ENCODE peak calls at places on chromosomes 1 and 21, in ten cellular contexts. One of them, this sample, is unnamed.

GRCh38 chr1:203615182-203615581 is 11.4 kb upstream of the ATP2B4 start:
- DNase-seq in effector memory CD4-positive, alpha-beta T cell: no peak
- DNase-seq in GM23248: no peak
- DNase-seq in fibroblast of mammary gland: no peak
- DNase-seq in activated naive CD4-positive, alpha-beta T cell treated with anti-CD3 and anti-CD28 coated beads, Interleukin-2, amount 50 U/mL, for 72 hours: no peak
- DNase-seq in SW 1271: no peak
- DNase-seq in upper lobe of right lung: no peak
- DNase-seq in T-helper 2 cell: no peak
- DNase-seq in stomach: no peak
- DNase-seq in HFFc6: no peak
- DNase-seq in this sample: no peak

GRCh38 chr1:159443063-159443750 is 3.7 kb downstream of the OR10J1 start:
- DNase-seq in SW 1271: no peak
- DNase-seq in stomach: no peak
- DNase-seq in activated naive CD4-positive, alpha-beta T cell treated with anti-CD3 and anti-CD28 coated beads, Interleukin-2, amount 50 U/mL, for 72 hours: no peak
- DNase-seq in HFFc6: no peak
- DNase-seq in effector memory CD4-positive, alpha-beta T cell: no peak
- DNase-seq in T-helper 2 cell: no peak
- DNase-seq in GM23248: no peak
- DNase-seq in fibroblast of mammary gland: no peak
- DNase-seq in upper lobe of right lung: no peak
- DNase-seq in this sample: no peak

GRCh38 chr21:44710756-44711326 is 531 bp downstream of the TSPEAR start:
- DNase-seq in upper lobe of right lung: peak; percentile 65
- DNase-seq in activated naive CD4-positive, alpha-beta T cell treated with anti-CD3 and anti-CD28 coated beads, Interleukin-2, amount 50 U/mL, for 72 hours: no peak
- DNase-seq in fibroblast of mammary gland: no peak
- DNase-seq in SW 1271: no peak
- DNase-seq in T-helper 2 cell: no peak
- DNase-seq in GM23248: no peak
- DNase-seq in HFFc6: no peak
- DNase-seq in effector memory CD4-positive, alpha-beta T cell: no peak
- DNase-seq in stomach: no peak
- DNase-seq in this sample: no peak

GRCh38 chr1:59504281-59504680 is 207.4 kb downstream of the FGGY start:
- DNase-seq in SW 1271: no peak
- DNase-seq in HFFc6: no peak
- DNase-seq in upper lobe of right lung: no peak
- DNase-seq in GM23248: no peak
- DNase-seq in stomach: no peak
- DNase-seq in fibroblast of mammary gland: no peak
- DNase-seq in effector memory CD4-positive, alpha-beta T cell: no peak
- DNase-seq in T-helper 2 cell: no peak
- DNase-seq in activated naive CD4-positive, alpha-beta T cell treated with anti-CD3 and anti-CD28 coated beads, Interleukin-2, amount 50 U/mL, for 72 hours: no peak
- DNase-seq in this sample: no peak

GRCh38 chr21:41506526-41507520 is 1.1 kb downstream of the TMPRSS2 start:
- DNase-seq in fibroblast of mammary gland: no peak
- DNase-seq in effector memory CD4-positive, alpha-beta T cell: no peak
- DNase-seq in activated naive CD4-positive, alpha-beta T cell treated with anti-CD3 and anti-CD28 coated beads, Interleukin-2, amount 50 U/mL, for 72 hours: no peak
- DNase-seq in stomach: peak; percentile 75
- DNase-seq in SW 1271: no peak
- DNase-seq in T-helper 2 cell: no peak
- DNase-seq in GM23248: peak; percentile 14
- DNase-seq in HFFc6: no peak
- DNase-seq in upper lobe of right lung: peak; percentile 83
- DNase-seq in this sample: no peak

GRCh38 chr21:45550552-45551210 is 8.4 kb upstream of the SLC19A1 start:
- DNase-seq in activated naive CD4-positive, alpha-beta T cell treated with anti-CD3 and anti-CD28 coated beads, Interleukin-2, amount 50 U/mL, for 72 hours: no peak
- DNase-seq in upper lobe of right lung: peak; percentile 67
- DNase-seq in effector memory CD4-positive, alpha-beta T cell: no peak
- DNase-seq in T-helper 2 cell: no peak
- DNase-seq in stomach: no peak
- DNase-seq in GM23248: no peak
- DNase-seq in SW 1271: no peak
- DNase-seq in HFFc6: no peak
- DNase-seq in fibroblast of mammary gland: no peak
- DNase-seq in this sample: peak; percentile 90

GRCh38 chr21:45210461-45210983 is 77.2 kb downstream of the POFUT2 start:
- DNase-seq in HFFc6: no peak
- DNase-seq in activated naive CD4-positive, alpha-beta T cell treated with anti-CD3 and anti-CD28 coated beads, Interleukin-2, amount 50 U/mL, for 72 hours: no peak
- DNase-seq in fibroblast of mammary gland: no peak
- DNase-seq in GM23248: no peak
- DNase-seq in T-helper 2 cell: no peak
- DNase-seq in effector memory CD4-positive, alpha-beta T cell: no peak
- DNase-seq in upper lobe of right lung: no peak
- DNase-seq in stomach: no peak
- DNase-seq in SW 1271: no peak
- DNase-seq in this sample: no peak

GRCh38 chr1:25856856-25857255 is 2.4 kb downstream of the AUNIP start:
- DNase-seq in stomach: no peak
- DNase-seq in SW 1271: no peak
- DNase-seq in T-helper 2 cell: no peak
- DNase-seq in GM23248: no peak
- DNase-seq in HFFc6: no peak
- DNase-seq in upper lobe of right lung: no peak
- DNase-seq in activated naive CD4-positive, alpha-beta T cell treated with anti-CD3 and anti-CD28 coated beads, Interleukin-2, amount 50 U/mL, for 72 hours: no peak
- DNase-seq in fibroblast of mammary gland: no peak
- DNase-seq in effector memory CD4-positive, alpha-beta T cell: no peak
- DNase-seq in this sample: no peak

GRCh38 chr1:25561426-25562100 is 18.2 kb downstream of the LDLRAP1 start:
- DNase-seq in effector memory CD4-positive, alpha-beta T cell: no peak
- DNase-seq in upper lobe of right lung: no peak
- DNase-seq in SW 1271: no peak
- DNase-seq in GM23248: no peak
- DNase-seq in activated naive CD4-positive, alpha-beta T cell treated with anti-CD3 and anti-CD28 coated beads, Interleukin-2, amount 50 U/mL, for 72 hours: no peak
- DNase-seq in fibroblast of mammary gland: no peak
- DNase-seq in stomach: no peak
- DNase-seq in T-helper 2 cell: no peak
- DNase-seq in HFFc6: no peak
- DNase-seq in this sample: no peak

GRCh38 chr1:18480315-18481189 is at the start of gene KLHDC7A:
- DNase-seq in T-helper 2 cell: no peak
- DNase-seq in upper lobe of right lung: peak; percentile 90
- DNase-seq in effector memory CD4-positive, alpha-beta T cell: no peak
- DNase-seq in HFFc6: no peak
- DNase-seq in activated naive CD4-positive, alpha-beta T cell treated with anti-CD3 and anti-CD28 coated beads, Interleukin-2, amount 50 U/mL, for 72 hours: no peak
- DNase-seq in stomach: peak; percentile 90
- DNase-seq in SW 1271: no peak
- DNase-seq in fibroblast of mammary gland: no peak
- DNase-seq in GM23248: no peak
- DNase-seq in this sample: no peak

GRCh38 chr1:91731815-91732214 is 154.1 kb downstream of the TGFBR3 start:
- DNase-seq in stomach: no peak
- DNase-seq in upper lobe of right lung: no peak
- DNase-seq in SW 1271: no peak
- DNase-seq in fibroblast of mammary gland: peak; percentile 72
- DNase-seq in HFFc6: no peak
- DNase-seq in activated naive CD4-positive, alpha-beta T cell treated with anti-CD3 and anti-CD28 coated beads, Interleukin-2, amount 50 U/mL, for 72 hours: peak; percentile 67
- DNase-seq in GM23248: peak; percentile 61
- DNase-seq in effector memory CD4-positive, alpha-beta T cell: peak; percentile 29
- DNase-seq in T-helper 2 cell: no peak
- DNase-seq in this sample: no peak

GRCh38 chr1:81954388-81955023 is 153.8 kb downstream of the ADGRL2 start:
- DNase-seq in T-helper 2 cell: no peak
- DNase-seq in fibroblast of mammary gland: no peak
- DNase-seq in SW 1271: no peak
- DNase-seq in effector memory CD4-positive, alpha-beta T cell: no peak
- DNase-seq in HFFc6: no peak
- DNase-seq in upper lobe of right lung: no peak
- DNase-seq in activated naive CD4-positive, alpha-beta T cell treated with anti-CD3 and anti-CD28 coated beads, Interleukin-2, amount 50 U/mL, for 72 hours: no peak
- DNase-seq in stomach: no peak
- DNase-seq in GM23248: no peak
- DNase-seq in this sample: no peak

GRCh38 chr1:64912191-64912590 is 54.2 kb downstream of the JAK1 start:
- DNase-seq in activated naive CD4-positive, alpha-beta T cell treated with anti-CD3 and anti-CD28 coated beads, Interleukin-2, amount 50 U/mL, for 72 hours: no peak
- DNase-seq in T-helper 2 cell: no peak
- DNase-seq in effector memory CD4-positive, alpha-beta T cell: no peak
- DNase-seq in upper lobe of right lung: no peak
- DNase-seq in GM23248: peak; percentile 38
- DNase-seq in stomach: no peak
- DNase-seq in HFFc6: no peak
- DNase-seq in SW 1271: no peak
- DNase-seq in fibroblast of mammary gland: no peak
- DNase-seq in this sample: no peak

GRCh38 chr21:35438643-35439404 is 389.7 kb upstream of the RUNX1 start:
- DNase-seq in fibroblast of mammary gland: no peak
- DNase-seq in upper lobe of right lung: no peak
- DNase-seq in activated naive CD4-positive, alpha-beta T cell treated with anti-CD3 and anti-CD28 coated beads, Interleukin-2, amount 50 U/mL, for 72 hours: no peak
- DNase-seq in stomach: peak; percentile 60
- DNase-seq in T-helper 2 cell: no peak
- DNase-seq in effector memory CD4-positive, alpha-beta T cell: no peak
- DNase-seq in GM23248: no peak
- DNase-seq in HFFc6: no peak
- DNase-seq in SW 1271: no peak
- DNase-seq in this sample: no peak

GRCh38 chr1:45403298-45404079 is 63.2 kb upstream of the MUTYH start:
- DNase-seq in HFFc6: no peak
- DNase-seq in GM23248: no peak
- DNase-seq in fibroblast of mammary gland: no peak
- DNase-seq in T-helper 2 cell: no peak
- DNase-seq in effector memory CD4-positive, alpha-beta T cell: no peak
- DNase-seq in SW 1271: no peak
- DNase-seq in stomach: no peak
- DNase-seq in activated naive CD4-positive, alpha-beta T cell treated with anti-CD3 and anti-CD28 coated beads, Interleukin-2, amount 50 U/mL, for 72 hours: no peak
- DNase-seq in upper lobe of right lung: no peak
- DNase-seq in this sample: no peak

GRCh38 chr1:82386365-82387069 is 585.8 kb downstream of the ADGRL2 start:
- DNase-seq in upper lobe of right lung: no peak
- DNase-seq in effector memory CD4-positive, alpha-beta T cell: no peak
- DNase-seq in stomach: no peak
- DNase-seq in T-helper 2 cell: no peak
- DNase-seq in SW 1271: no peak
- DNase-seq in HFFc6: no peak
- DNase-seq in fibroblast of mammary gland: no peak
- DNase-seq in activated naive CD4-positive, alpha-beta T cell treated with anti-CD3 and anti-CD28 coated beads, Interleukin-2, amount 50 U/mL, for 72 hours: no peak
- DNase-seq in GM23248: peak; percentile 5
- DNase-seq in this sample: no peak

GRCh38 chr1:82399093-82399492 is 598.4 kb downstream of the ADGRL2 start:
- DNase-seq in fibroblast of mammary gland: no peak
- DNase-seq in HFFc6: no peak
- DNase-seq in SW 1271: no peak
- DNase-seq in activated naive CD4-positive, alpha-beta T cell treated with anti-CD3 and anti-CD28 coated beads, Interleukin-2, amount 50 U/mL, for 72 hours: no peak
- DNase-seq in GM23248: no peak
- DNase-seq in stomach: no peak
- DNase-seq in upper lobe of right lung: no peak
- DNase-seq in effector memory CD4-positive, alpha-beta T cell: no peak
- DNase-seq in T-helper 2 cell: no peak
- DNase-seq in this sample: no peak

GRCh38 chr1:12447849-12448312 is 170.1 kb downstream of the DHRS3 start:
- DNase-seq in upper lobe of right lung: no peak
- DNase-seq in fibroblast of mammary gland: peak; percentile 80
- DNase-seq in stomach: no peak
- DNase-seq in effector memory CD4-positive, alpha-beta T cell: no peak
- DNase-seq in HFFc6: no peak
- DNase-seq in activated naive CD4-positive, alpha-beta T cell treated with anti-CD3 and anti-CD28 coated beads, Interleukin-2, amount 50 U/mL, for 72 hours: no peak
- DNase-seq in GM23248: peak; percentile 71
- DNase-seq in T-helper 2 cell: no peak
- DNase-seq in SW 1271: no peak
- DNase-seq in this sample: no peak

GRCh38 chr1:22971161-22972062 is 1.3 kb downstream of the LACTBL1 start:
- DNase-seq in GM23248: peak; percentile 22
- DNase-seq in stomach: no peak
- DNase-seq in SW 1271: no peak
- DNase-seq in activated naive CD4-positive, alpha-beta T cell treated with anti-CD3 and anti-CD28 coated beads, Interleukin-2, amount 50 U/mL, for 72 hours: no peak
- DNase-seq in effector memory CD4-positive, alpha-beta T cell: no peak
- DNase-seq in upper lobe of right lung: no peak
- DNase-seq in fibroblast of mammary gland: no peak
- DNase-seq in HFFc6: peak; percentile 3
- DNase-seq in T-helper 2 cell: no peak
- DNase-seq in this sample: no peak

GRCh38 chr1:181160322-181160721 is 71.8 kb downstream of the IER5 start:
- DNase-seq in SW 1271: no peak
- DNase-seq in stomach: no peak
- DNase-seq in T-helper 2 cell: no peak
- DNase-seq in upper lobe of right lung: no peak
- DNase-seq in GM23248: no peak
- DNase-seq in fibroblast of mammary gland: no peak
- DNase-seq in HFFc6: no peak
- DNase-seq in activated naive CD4-positive, alpha-beta T cell treated with anti-CD3 and anti-CD28 coated beads, Interleukin-2, amount 50 U/mL, for 72 hours: peak; percentile 13
- DNase-seq in effector memory CD4-positive, alpha-beta T cell: no peak
- DNase-seq in this sample: no peak

GRCh38 chr1:41862411-41863221 is 56.1 kb downstream of the HIVEP3 start:
- DNase-seq in effector memory CD4-positive, alpha-beta T cell: no peak
- DNase-seq in upper lobe of right lung: no peak
- DNase-seq in SW 1271: no peak
- DNase-seq in T-helper 2 cell: no peak
- DNase-seq in stomach: no peak
- DNase-seq in HFFc6: peak; percentile 92
- DNase-seq in activated naive CD4-positive, alpha-beta T cell treated with anti-CD3 and anti-CD28 coated beads, Interleukin-2, amount 50 U/mL, for 72 hours: peak; percentile 72
- DNase-seq in fibroblast of mammary gland: peak; percentile 78
- DNase-seq in GM23248: peak; percentile 95
- DNase-seq in this sample: peak; percentile 47

GRCh38 chr1:215128514-215128913 is 46.0 kb downstream of the KCNK2 start:
- DNase-seq in fibroblast of mammary gland: no peak
- DNase-seq in HFFc6: no peak
- DNase-seq in upper lobe of right lung: no peak
- DNase-seq in stomach: no peak
- DNase-seq in SW 1271: no peak
- DNase-seq in activated naive CD4-positive, alpha-beta T cell treated with anti-CD3 and anti-CD28 coated beads, Interleukin-2, amount 50 U/mL, for 72 hours: no peak
- DNase-seq in effector memory CD4-positive, alpha-beta T cell: no peak
- DNase-seq in GM23248: no peak
- DNase-seq in T-helper 2 cell: no peak
- DNase-seq in this sample: no peak

GRCh38 chr1:162846256-162847212 is 14.4 kb downstream of the CCDC190 start:
- DNase-seq in HFFc6: peak; percentile 94
- DNase-seq in effector memory CD4-positive, alpha-beta T cell: no peak
- DNase-seq in SW 1271: no peak
- DNase-seq in fibroblast of mammary gland: peak; percentile 30
- DNase-seq in activated naive CD4-positive, alpha-beta T cell treated with anti-CD3 and anti-CD28 coated beads, Interleukin-2, amount 50 U/mL, for 72 hours: no peak
- DNase-seq in T-helper 2 cell: no peak
- DNase-seq in GM23248: peak; percentile 53
- DNase-seq in stomach: no peak
- DNase-seq in upper lobe of right lung: no peak
- DNase-seq in this sample: no peak

GRCh38 chr1:164558461-164559341 is at the start of gene PBX1:
- DNase-seq in HFFc6: peak; percentile 98
- DNase-seq in fibroblast of mammary gland: peak; percentile 97
- DNase-seq in effector memory CD4-positive, alpha-beta T cell: peak; percentile 29
- DNase-seq in stomach: peak; percentile 98
- DNase-seq in GM23248: peak; percentile 100
- DNase-seq in activated naive CD4-positive, alpha-beta T cell treated with anti-CD3 and anti-CD28 coated beads, Interleukin-2, amount 50 U/mL, for 72 hours: peak; percentile 65
- DNase-seq in SW 1271: peak; percentile 86
- DNase-seq in upper lobe of right lung: peak; percentile 97
- DNase-seq in T-helper 2 cell: no peak
- DNase-seq in this sample: peak; percentile 88

GRCh38 chr21:44793269-44794030 is 8.2 kb downstream of the UBE2G2 start:
- DNase-seq in effector memory CD4-positive, alpha-beta T cell: peak; percentile 21
- DNase-seq in GM23248: peak; percentile 79
- DNase-seq in activated naive CD4-positive, alpha-beta T cell treated with anti-CD3 and anti-CD28 coated beads, Interleukin-2, amount 50 U/mL, for 72 hours: no peak
- DNase-seq in HFFc6: peak; percentile 42
- DNase-seq in T-helper 2 cell: no peak
- DNase-seq in stomach: peak; percentile 61
- DNase-seq in fibroblast of mammary gland: peak; percentile 66
- DNase-seq in upper lobe of right lung: no peak
- DNase-seq in SW 1271: no peak
- DNase-seq in this sample: peak; percentile 32

GRCh38 chr1:153857505-153857904 is 65.3 kb downstream of the GATAD2B start:
- DNase-seq in activated naive CD4-positive, alpha-beta T cell treated with anti-CD3 and anti-CD28 coated beads, Interleukin-2, amount 50 U/mL, for 72 hours: no peak
- DNase-seq in HFFc6: no peak
- DNase-seq in effector memory CD4-positive, alpha-beta T cell: no peak
- DNase-seq in T-helper 2 cell: no peak
- DNase-seq in fibroblast of mammary gland: no peak
- DNase-seq in upper lobe of right lung: no peak
- DNase-seq in SW 1271: no peak
- DNase-seq in GM23248: no peak
- DNase-seq in stomach: no peak
- DNase-seq in this sample: no peak

GRCh38 chr1:232891656-232892317 is 58.6 kb upstream of the NTPCR start:
- DNase-seq in activated naive CD4-positive, alpha-beta T cell treated with anti-CD3 and anti-CD28 coated beads, Interleukin-2, amount 50 U/mL, for 72 hours: no peak
- DNase-seq in upper lobe of right lung: no peak
- DNase-seq in HFFc6: no peak
- DNase-seq in fibroblast of mammary gland: peak; percentile 70
- DNase-seq in effector memory CD4-positive, alpha-beta T cell: no peak
- DNase-seq in SW 1271: no peak
- DNase-seq in stomach: no peak
- DNase-seq in GM23248: peak; percentile 47
- DNase-seq in T-helper 2 cell: no peak
- DNase-seq in this sample: no peak

GRCh38 chr21:46413365-46413696 is 45.4 kb upstream of the DIP2A start:
- DNase-seq in HFFc6: no peak
- DNase-seq in stomach: no peak
- DNase-seq in T-helper 2 cell: no peak
- DNase-seq in effector memory CD4-positive, alpha-beta T cell: no peak
- DNase-seq in fibroblast of mammary gland: no peak
- DNase-seq in GM23248: no peak
- DNase-seq in activated naive CD4-positive, alpha-beta T cell treated with anti-CD3 and anti-CD28 coated beads, Interleukin-2, amount 50 U/mL, for 72 hours: no peak
- DNase-seq in SW 1271: no peak
- DNase-seq in upper lobe of right lung: no peak
- DNase-seq in this sample: no peak

This sample was measured in Jurkat, Clone E6-1.